ENCODE peak calls at places on chromosomes 11 and 22, in five cellular contexts. N is breast epithelium; B is left ventricle myocardium inferior; O is activated naive CD8-positive, alpha-beta T cell treated with anti-CD3 and anti-CD28 coated beads, Interleukin-2, amount 50 U/mL, for 16 hours; T is CD8-positive, alpha-beta memory T cell. Z is an unnamed sample.

GRCh38 chr22:49583886-49584505 is 243.7 kb downstream of the BRD1 start:
- DNase-seq in B (no peak), N (no peak), T (no peak), O (no peak), Z (no peak)

GRCh38 chr11:128399186-128399585 is 188.2 kb downstream of the ETS1 start:
- DNase-seq in N (no peak), O (no peak), B (no peak), T (no peak), Z (peak; percentile 81)

GRCh38 chr22:20549232-20549841 is 41.9 kb downstream of the MED15 start:
- DNase-seq in T (peak; percentile 54), N (no peak), B (no peak), O (no peak), Z (no peak)

GRCh38 chr11:121082219-121082618 is 18.8 kb upstream of the TECTA start:
- DNase-seq in B (no peak), O (no peak), T (no peak), N (no peak), Z (no peak)

GRCh38 chr11:22115470-22116037 is 77.3 kb upstream of the ANO5 start:
- DNase-seq in B (no peak), O (no peak), N (no peak), T (no peak), Z (no peak)

GRCh38 chr11:36010010-36010740 is 66.3 kb downstream of the LDLRAD3 start:
- DNase-seq in O (no peak), T (no peak), B (no peak), N (no peak), Z (peak; percentile 16)

GRCh38 chr11:34850339-34850738 is 65.8 kb downstream of the APIP start:
- DNase-seq in B (no peak), N (no peak), T (no peak), O (no peak), Z (peak; percentile 12)

GRCh38 chr11:68942751-68943271 is 38.0 kb downstream of the MRGPRD start:
- DNase-seq in B (no peak), T (no peak), N (no peak), O (no peak), Z (no peak)

GRCh38 chr11:18669211-18669593 is 29.4 kb upstream of the TMEM86A start:
- DNase-seq in O (no peak), T (no peak), B (no peak), N (no peak), Z (peak; percentile 43)

GRCh38 chr11:28559497-28559896 is 451.3 kb downstream of the METTL15 start:
- DNase-seq in N (no peak), B (no peak), O (no peak), T (no peak), Z (no peak)

GRCh38 chr11:131428853-131429252 is 58.4 kb downstream of the NTM start:
- DNase-seq in N (no peak), T (no peak), B (no peak), O (no peak), Z (no peak)

GRCh38 chr22:39306456-39307361 is 12.7 kb downstream of the RPL3 start:
- DNase-seq in O (no peak), T (peak; percentile 27), N (no peak), B (no peak), Z (peak; percentile 39)

GRCh38 chr11:5550440-5551095 is 2.2 kb upstream of the OR52H1 start:
- DNase-seq in B (no peak), T (no peak), N (no peak), O (no peak), Z (peak; percentile 83)

GRCh38 chr11:34053161-34053686 is 1.7 kb downstream of the CAPRIN1 start:
- DNase-seq in O (peak; percentile 73), B (peak; percentile 72), N (peak; percentile 71), T (peak; percentile 77), Z (peak; percentile 78)

GRCh38 chr11:103959279-103959930 is 77.0 kb upstream of the DDI1 start:
- DNase-seq in B (no peak), T (no peak), O (no peak), N (no peak), Z (peak; percentile 94)

GRCh38 chr11:85589373-85589772 is 37.8 kb downstream of the DLG2 start:
- DNase-seq in B (no peak), O (no peak), N (no peak), T (no peak), Z (no peak)

Z was measured in M059J.